ENCODE peak calls at places on chromosome 3, in four cellular contexts. One of them, this sample, is unnamed.

GRCh38 chr3:73716418-73716817 is 91.7 kb upstream of the PDZRN3 start:
- DNase-seq in breast epithelium: no peak
- DNase-seq in esophagus muscularis mucosa: no peak
- DNase-seq in transverse colon: no peak
- DNase-seq in this sample: no peak

GRCh38 chr3:39548282-39548681 is 80.8 kb downstream of the MOBP start:
- DNase-seq in breast epithelium: no peak
- DNase-seq in esophagus muscularis mucosa: peak
- DNase-seq in transverse colon: no peak
- DNase-seq in this sample: no peak

GRCh38 chr3:73592154-73592877 is 32.4 kb downstream of the PDZRN3 start:
- DNase-seq in breast epithelium: no peak
- DNase-seq in esophagus muscularis mucosa: no peak
- DNase-seq in transverse colon: no peak
- DNase-seq in this sample: no peak

GRCh38 chr3:1092061-1092460 is 763 bp upstream of the CNTN6 start:
- DNase-seq in breast epithelium: no peak
- DNase-seq in esophagus muscularis mucosa: no peak
- DNase-seq in transverse colon: no peak
- DNase-seq in this sample: no peak

GRCh38 chr3:194985031-194985578 is 285.9 kb downstream of the XXYLT1 start:
- DNase-seq in breast epithelium: peak
- DNase-seq in esophagus muscularis mucosa: no peak
- DNase-seq in transverse colon: peak
- DNase-seq in this sample: no peak

GRCh38 chr3:128878556-128879124 is 780 bp upstream of the ACAD9 start:
- DNase-seq in breast epithelium: no peak
- DNase-seq in esophagus muscularis mucosa: no peak
- DNase-seq in transverse colon: peak
- DNase-seq in this sample: peak

GRCh38 chr3:170809021-170809974 is 60.7 kb downstream of the RPL22L1 start:
- DNase-seq in breast epithelium: no peak
- DNase-seq in esophagus muscularis mucosa: no peak
- DNase-seq in transverse colon: peak
- DNase-seq in this sample: peak

GRCh38 chr3:155912574-155913190 is 42.2 kb downstream of the GMPS start:
- DNase-seq in breast epithelium: no peak
- DNase-seq in esophagus muscularis mucosa: no peak
- DNase-seq in transverse colon: no peak
- DNase-seq in this sample: no peak

GRCh38 chr3:63912768-63913588 is 795 bp upstream of the SCAANT1 start:
- DNase-seq in breast epithelium: peak
- DNase-seq in esophagus muscularis mucosa: peak
- DNase-seq in transverse colon: peak
- DNase-seq in this sample: peak

GRCh38 chr3:158711886-158712285 is 20.4 kb downstream of the RARRES1 start:
- DNase-seq in breast epithelium: no peak
- DNase-seq in esophagus muscularis mucosa: no peak
- DNase-seq in transverse colon: no peak
- DNase-seq in this sample: no peak

GRCh38 chr3:39637807-39638206 is 170.3 kb downstream of the MOBP start:
- DNase-seq in breast epithelium: no peak
- DNase-seq in esophagus muscularis mucosa: no peak
- DNase-seq in transverse colon: no peak
- DNase-seq in this sample: no peak

GRCh38 chr3:13420817-13421755 is 964 bp upstream of the NUP210 start:
- DNase-seq in breast epithelium: no peak
- DNase-seq in esophagus muscularis mucosa: no peak
- DNase-seq in transverse colon: peak
- DNase-seq in this sample: peak

DNA sequence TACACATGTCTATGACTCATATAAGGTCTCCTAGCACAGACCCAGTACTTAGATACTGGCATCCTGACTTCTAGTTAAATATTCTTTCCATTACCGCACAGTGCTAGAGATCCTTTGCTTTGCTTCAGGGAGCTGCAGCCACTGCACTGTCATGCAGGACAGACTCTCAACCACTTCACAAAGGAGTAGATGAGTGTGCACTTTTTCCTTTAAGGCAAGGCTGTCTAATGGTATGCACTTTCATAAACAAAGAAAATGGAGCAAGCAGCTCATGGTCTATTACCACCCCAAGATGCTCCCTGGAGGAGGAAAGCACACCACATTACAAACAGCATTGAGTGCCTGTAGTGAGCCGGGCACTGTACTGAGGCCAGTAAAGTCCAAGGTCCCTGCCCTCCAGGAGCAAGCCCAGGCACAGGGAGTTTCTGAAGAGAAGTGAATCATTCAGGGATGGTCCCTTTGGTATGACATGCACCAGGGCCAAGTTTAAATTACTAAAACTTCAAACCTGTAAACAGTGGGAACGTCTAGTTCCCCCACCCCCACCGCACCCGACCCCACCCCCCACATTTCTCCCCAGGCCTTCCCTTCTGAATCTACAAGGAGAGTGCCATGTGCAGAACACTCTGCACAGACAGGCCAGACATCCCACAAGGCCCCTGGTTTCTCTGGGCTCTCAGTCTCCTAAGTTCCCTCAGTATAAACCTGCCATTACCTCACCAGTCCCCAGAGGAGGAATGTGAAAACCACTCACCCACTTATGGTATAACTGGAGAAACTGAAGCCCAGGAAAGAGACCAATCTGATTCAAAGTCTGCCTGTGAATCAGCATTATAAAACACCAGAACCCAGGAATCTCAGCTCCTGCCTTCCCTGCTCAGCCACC is 107.8 kb upstream of the BCL6 start:
- DNase-seq in breast epithelium: no peak
- DNase-seq in esophagus muscularis mucosa: peak
- DNase-seq in transverse colon: peak
- DNase-seq in this sample: peak
- H3K27ac ChIP-seq in breast epithelium: no peak
- H3K27ac ChIP-seq in esophagus muscularis mucosa: no peak
- H3K27ac ChIP-seq in transverse colon: no peak
- H3K27ac ChIP-seq in this sample: peak

GRCh38 chr3:49674491-49674983 is 386 bp downstream of the APEH start:
- DNase-seq in breast epithelium: no peak
- DNase-seq in esophagus muscularis mucosa: no peak
- DNase-seq in transverse colon: peak
- DNase-seq in this sample: no peak

GRCh38 chr3:49671291-49672288 is 2.6 kb upstream of the APEH start:
- DNase-seq in breast epithelium: peak
- DNase-seq in esophagus muscularis mucosa: no peak
- DNase-seq in transverse colon: peak
- DNase-seq in this sample: peak

GRCh38 chr3:49675912-49676311 is 1.8 kb downstream of the APEH start:
- DNase-seq in breast epithelium: no peak
- DNase-seq in esophagus muscularis mucosa: no peak
- DNase-seq in transverse colon: no peak
- DNase-seq in this sample: no peak

GRCh38 chr3:49673131-49673714 is 928 bp upstream of the APEH start:
- DNase-seq in breast epithelium: no peak
- DNase-seq in esophagus muscularis mucosa: no peak
- DNase-seq in transverse colon: peak
- DNase-seq in this sample: no peak

GRCh38 chr3:49673715-49674490 is at the start of gene APEH:
- DNase-seq in breast epithelium: peak
- DNase-seq in esophagus muscularis mucosa: peak
- DNase-seq in transverse colon: peak
- DNase-seq in this sample: peak
- TF ChIP-seq POLR2A in breast epithelium: peak
- TF ChIP-seq POLR2A in esophagus muscularis mucosa: peak
- TF ChIP-seq POLR2A in transverse colon: peak
- TF ChIP-seq POLR2A in this sample: peak

GRCh38 chr3:50122661-50123391 is 32.3 kb upstream of the SEMA3F start:
- DNase-seq in breast epithelium: peak
- DNase-seq in esophagus muscularis mucosa: no peak
- DNase-seq in transverse colon: no peak
- DNase-seq in this sample: no peak

GRCh38 chr3:50120364-50121095 is 31.8 kb downstream of the RBM5 start:
- DNase-seq in breast epithelium: no peak
- DNase-seq in esophagus muscularis mucosa: no peak
- DNase-seq in transverse colon: no peak
- DNase-seq in this sample: no peak

GRCh38 chr3:50121416-50122032 is 32.8 kb downstream of the RBM5 start:
- DNase-seq in breast epithelium: peak
- DNase-seq in esophagus muscularis mucosa: no peak
- DNase-seq in transverse colon: peak
- DNase-seq in this sample: peak

GRCh38 chr3:50123394-50124361 is 31.4 kb upstream of the SEMA3F start:
- DNase-seq in breast epithelium: peak
- DNase-seq in esophagus muscularis mucosa: no peak
- DNase-seq in transverse colon: no peak
- DNase-seq in this sample: no peak

DNA sequence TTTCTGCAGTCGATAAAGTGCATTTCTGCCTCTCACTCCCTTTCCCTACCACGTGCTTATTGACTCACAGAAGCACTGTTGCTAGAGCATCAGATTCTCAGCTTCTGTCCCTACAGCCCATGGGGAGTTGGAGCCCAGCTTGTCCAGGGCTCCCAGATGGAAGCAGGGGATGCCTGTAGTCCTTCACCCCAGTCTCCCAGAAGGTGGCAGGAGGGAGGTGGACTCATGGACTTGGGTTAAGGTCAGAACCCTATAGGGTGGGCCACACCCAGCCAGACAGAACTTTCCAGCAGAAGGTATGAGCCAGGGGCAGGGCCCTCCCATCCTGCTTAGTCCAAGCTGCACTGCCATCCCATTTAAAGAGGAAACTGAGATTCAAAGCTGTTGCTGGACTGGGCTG is 33.1 kb upstream of the SEMA3F start:
- DNase-seq in breast epithelium: no peak
- DNase-seq in esophagus muscularis mucosa: no peak
- DNase-seq in transverse colon: no peak
- DNase-seq in this sample: no peak
- TF ChIP-seq CTCF in breast epithelium: no peak
- TF ChIP-seq CTCF in esophagus muscularis mucosa: no peak
- TF ChIP-seq CTCF in transverse colon: no peak
- TF ChIP-seq CTCF in this sample: peak

GRCh38 chr3:9361691-9362388 is 1.0 kb upstream of the THUMPD3 start:
- DNase-seq in breast epithelium: no peak
- DNase-seq in esophagus muscularis mucosa: no peak
- DNase-seq in transverse colon: no peak
- DNase-seq in this sample: no peak
- H3K27ac ChIP-seq in breast epithelium: no peak
- H3K27ac ChIP-seq in esophagus muscularis mucosa: peak
- H3K27ac ChIP-seq in transverse colon: no peak
- H3K27ac ChIP-seq in this sample: peak

GRCh38 chr3:101849714-101850326 is 506 bp downstream of the NFKBIZ start:
- DNase-seq in breast epithelium: no peak
- DNase-seq in esophagus muscularis mucosa: no peak
- DNase-seq in transverse colon: peak
- DNase-seq in this sample: peak

GRCh38 chr3:101851833-101852232 is 2.5 kb downstream of the NFKBIZ start:
- DNase-seq in breast epithelium: no peak
- DNase-seq in esophagus muscularis mucosa: no peak
- DNase-seq in transverse colon: no peak
- DNase-seq in this sample: no peak

GRCh38 chr3:101851072-101851471 is 1.8 kb downstream of the NFKBIZ start:
- DNase-seq in breast epithelium: no peak
- DNase-seq in esophagus muscularis mucosa: no peak
- DNase-seq in transverse colon: no peak
- DNase-seq in this sample: no peak

GRCh38 chr3:101848754-101849713 is at the start of gene NFKBIZ:
- DNase-seq in breast epithelium: peak
- DNase-seq in esophagus muscularis mucosa: peak
- DNase-seq in transverse colon: peak
- DNase-seq in this sample: peak

DNA sequence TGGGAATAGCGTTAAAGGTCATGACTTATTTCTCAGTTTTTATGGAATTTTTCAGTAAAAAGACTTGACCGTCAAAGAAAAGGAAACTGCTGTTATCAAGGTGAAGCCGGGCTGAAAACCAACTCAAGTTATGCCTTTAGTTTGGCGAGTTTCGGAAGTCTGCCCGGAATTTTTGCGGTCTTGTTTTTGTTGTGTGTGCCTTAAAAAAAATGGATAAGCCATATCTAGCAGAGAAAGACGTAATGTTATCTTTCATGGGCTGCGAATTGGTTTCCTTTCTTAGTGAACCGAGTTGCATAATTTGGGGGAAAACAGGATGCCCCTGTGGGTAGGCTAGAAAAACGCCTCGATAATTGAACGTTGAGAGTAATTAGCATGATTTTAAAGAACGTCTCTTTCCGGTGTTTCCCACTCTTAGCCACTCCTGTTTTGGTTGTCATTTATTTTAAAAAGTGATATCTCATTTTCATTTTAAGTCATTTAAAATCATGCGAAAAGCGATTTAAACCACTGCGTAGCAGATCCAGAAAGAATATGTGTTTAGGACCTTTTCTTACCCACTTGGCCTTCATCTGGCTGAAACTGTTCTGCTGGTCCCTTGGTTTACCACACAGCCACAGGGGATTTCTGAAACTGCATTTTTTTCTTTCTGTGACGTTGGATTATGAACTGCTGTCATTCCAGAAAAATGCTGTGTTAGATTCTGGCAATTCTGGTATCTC is 1.2 kb downstream of the NFKBIZ start:
- DNase-seq in breast epithelium: no peak
- DNase-seq in esophagus muscularis mucosa: no peak
- DNase-seq in transverse colon: no peak
- DNase-seq in this sample: peak
- TF ChIP-seq POLR2A in breast epithelium: no peak
- TF ChIP-seq POLR2A in esophagus muscularis mucosa: no peak
- TF ChIP-seq POLR2A in transverse colon: peak
- TF ChIP-seq POLR2A in this sample: no peak

GRCh38 chr3:157347577-157348303 is 88.9 kb upstream of the PTX3 start:
- DNase-seq in breast epithelium: no peak
- DNase-seq in esophagus muscularis mucosa: no peak
- DNase-seq in transverse colon: no peak
- DNase-seq in this sample: no peak
- TF ChIP-seq CTCF in breast epithelium: no peak
- TF ChIP-seq CTCF in esophagus muscularis mucosa: no peak
- TF ChIP-seq CTCF in transverse colon: no peak
- TF ChIP-seq CTCF in this sample: no peak

GRCh38 chr3:197353001-197353866 is 54.8 kb upstream of the DLG1 start:
- DNase-seq in breast epithelium: no peak
- DNase-seq in esophagus muscularis mucosa: no peak
- DNase-seq in transverse colon: no peak
- DNase-seq in this sample: no peak
- H3K27ac ChIP-seq in breast epithelium: no peak
- H3K27ac ChIP-seq in esophagus muscularis mucosa: peak
- H3K27ac ChIP-seq in transverse colon: no peak
- H3K27ac ChIP-seq in this sample: peak

GRCh38 chr3:113838631-113839209 is at the start of gene GRAMD1C:
- DNase-seq in breast epithelium: peak
- DNase-seq in esophagus muscularis mucosa: peak
- DNase-seq in transverse colon: peak
- DNase-seq in this sample: peak
- TF ChIP-seq POLR2A in breast epithelium: no peak
- TF ChIP-seq POLR2A in esophagus muscularis mucosa: no peak
- TF ChIP-seq POLR2A in transverse colon: no peak
- TF ChIP-seq POLR2A in this sample: no peak

This sample was measured in Peyer's patch.